ENCODE peak calls at places on chromosomes 11 and 22, in four cellular contexts. N, D, T and L are unnamed samples.

GRCh38 chr11:61777234-61778090 is 14.9 kb downstream of the TMEM258 start:
- DNase-seq in T (peak), N (no peak), D (no peak), L (no peak)

GRCh38 chr22:36395922-36396321 is 8.2 kb upstream of the MYH9 start:
- DNase-seq in N (no peak), D (no peak), T (no peak), L (no peak)

GRCh38 chr22:37529652-37530345 is 10.6 kb upstream of the CARD10 start:
- DNase-seq in T (no peak), D (no peak), N (no peak), L (no peak)

GRCh38 chr22:22960307-22960706 is 72.7 kb downstream of the IGLL5 start:
- DNase-seq in T (no peak), N (no peak), D (no peak), L (no peak)

GRCh38 chr11:77152846-77153245 is 24.8 kb downstream of the MYO7A start:
- DNase-seq in D (no peak), N (no peak), T (no peak), L (no peak)

GRCh38 chr11:110123003-110123402 is 29.8 kb downstream of the ZC3H12C start:
- DNase-seq in T (no peak), D (no peak), N (no peak), L (no peak)

GRCh38 chr11:108713076-108713790 is 48.4 kb downstream of the DDX10 start:
- DNase-seq in N (no peak), T (no peak), D (no peak), L (no peak)

GRCh38 chr11:25423436-25424184 is 908.3 kb upstream of the ANO3 start:
- DNase-seq in N (no peak), T (no peak), D (no peak), L (no peak)

GRCh38 chr11:3092603-3093141 is 35.4 kb upstream of the CARS1 start:
- DNase-seq in D (peak), N (no peak), T (no peak), L (no peak)

GRCh38 chr11:124586247-124586860 is 16.6 kb downstream of the OR8A1 start:
- DNase-seq in N (peak), T (peak), D (no peak), L (peak)

GRCh38 chr11:6667733-6668374 is 12.2 kb upstream of the DCHS1 start:
- DNase-seq in N (peak), T (no peak), D (no peak), L (no peak)

GRCh38 chr22:48782817-48783511 is 1044.7 kb downstream of the BRD1 start:
- DNase-seq in N (no peak), D (peak), T (no peak), L (no peak)

GRCh38 chr22:19986011-19986409 is 30.6 kb downstream of the ARVCF start:
- DNase-seq in N (no peak), D (no peak), T (no peak), L (no peak)

GRCh38 chr22:17305076-17305475 is 64.2 kb upstream of the CECR2 start:
- DNase-seq in T (no peak), N (no peak), D (no peak), L (no peak)

GRCh38 chr11:23554002-23554401 is 693.7 kb upstream of the CCDC179 start:
- DNase-seq in T (no peak), N (no peak), D (no peak), L (no peak)

GRCh38 chr11:8681837-8682218 is 637 bp downstream of the TRIM66 start:
- DNase-seq in N (no peak), D (no peak), T (no peak), L (no peak)

GRCh38 chr11:119155733-119156492 is 7.1 kb downstream of the ABCG4 start:
- DNase-seq in D (no peak), T (no peak), N (peak), L (no peak)

GRCh38 chr11:30552839-30553238 is 33.3 kb downstream of the MPPED2 start:
- DNase-seq in D (no peak), T (no peak), N (no peak), L (no peak)

GRCh38 chr11:99020324-99021225 is at the start of gene CNTN5:
- DNase-seq in D (no peak), N (peak), T (no peak), L (peak)

GRCh38 chr11:86934933-86935579 is 20.1 kb downstream of the FZD4 start:
- DNase-seq in T (no peak), D (no peak), N (no peak), L (no peak)

GRCh38 chr11:6385046-6385777 is 5.1 kb upstream of the SMPD1 start:
- DNase-seq in T (no peak), N (no peak), D (no peak), L (no peak)

GRCh38 chr11:71462726-71463125 is 9.7 kb downstream of the NADSYN1 start:
- DNase-seq in N (no peak), D (no peak), T (no peak), L (no peak)

GRCh38 chr22:30881361-30882180 is 87.0 kb downstream of the MORC2 start:
- DNase-seq in D (no peak), T (no peak), N (no peak), L (no peak)

GRCh38 chr22:27545071-27545470 is 256.5 kb downstream of the MN1 start:
- DNase-seq in T (no peak), D (no peak), N (no peak), L (no peak)

GRCh38 chr11:9267680-9268079 is 2.5 kb upstream of the DENND5A start:
- DNase-seq in N (no peak), D (no peak), T (no peak), L (no peak)

GRCh38 chr11:134670247-134670646 is 258.2 kb upstream of the B3GAT1 start:
- DNase-seq in T (no peak), D (peak), N (no peak), L (peak)

GRCh38 chr11:130677486-130678153 is 229.2 kb downstream of the ADAMTS15 start:
- DNase-seq in N (peak), T (no peak), D (no peak), L (no peak)

GRCh38 chr22:28051787-28052356 is 132.8 kb upstream of the PITPNB start:
- DNase-seq in T (no peak), N (peak), D (no peak), L (peak)

GRCh38 chr11:3914807-3915206 is 59.3 kb downstream of the STIM1 start:
- DNase-seq in T (no peak), D (no peak), N (no peak), L (no peak)

GRCh38 chr11:11077898-11078297 is 220.0 kb upstream of the ZBED5 start:
- DNase-seq in N (no peak), D (no peak), T (no peak), L (no peak)

GRCh38 chr11:66860449-66860831 is 3.6 kb downstream of the LRFN4 start:
- DNase-seq in T (no peak), N (no peak), D (no peak), L (no peak)

GRCh38 chr11:61091373-61092279 is 10.7 kb upstream of the CD5 start:
- DNase-seq in T (no peak), N (no peak), D (no peak), L (no peak)

GRCh38 chr11:64340671-64341335 is 799 bp downstream of the CCDC88B start:
- DNase-seq in N (no peak), D (no peak), T (peak), L (no peak)

GRCh38 chr22:38841211-38841610 is 2.6 kb downstream of the NPTXR start:
- DNase-seq in T (no peak), N (peak), D (no peak), L (no peak)

GRCh38 chr11:92346220-92346619 is 121.6 kb downstream of the FAT3 start:
- DNase-seq in D (no peak), T (no peak), N (no peak), L (no peak)

GRCh38 chr11:92342034-92342433 is 117.4 kb downstream of the FAT3 start:
- DNase-seq in N (no peak), T (no peak), D (no peak), L (no peak)

GRCh38 chr11:92342886-92343285 is 118.3 kb downstream of the FAT3 start:
- DNase-seq in T (no peak), N (no peak), D (no peak), L (no peak)

DNA sequence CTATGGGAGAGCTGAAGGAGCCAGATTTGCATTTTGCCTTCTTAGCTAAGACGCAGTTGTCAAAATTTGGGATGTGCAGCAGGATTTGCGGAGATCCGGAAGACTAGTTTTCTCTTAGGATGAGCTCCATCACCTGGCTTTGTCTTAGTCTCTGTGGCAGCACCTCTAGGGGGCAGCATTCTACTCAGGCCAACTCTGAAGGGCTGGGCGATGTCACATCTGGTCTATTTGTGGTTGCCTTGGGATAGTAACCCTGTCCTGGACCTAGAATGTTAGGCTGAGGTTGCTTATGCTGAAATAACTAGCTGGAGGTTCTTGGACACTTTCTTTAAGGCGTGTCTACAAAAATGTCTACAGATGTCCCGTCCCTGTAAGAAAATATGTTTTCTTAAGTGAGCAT is 116.2 kb downstream of the FAT3 start:
- DNase-seq in T (no peak), N (peak), D (no peak), L (no peak)
- TF ChIP-seq CTCF in T (no peak), N (peak), D (no peak), L (no peak)

GRCh38 chr11:1826552-1827094 is 8.2 kb upstream of the SYT8 start:
- DNase-seq in N (peak), D (no peak), T (no peak), L (no peak)
- TF ChIP-seq CTCF in N (peak), D (no peak), T (no peak), L (no peak)

DNA sequence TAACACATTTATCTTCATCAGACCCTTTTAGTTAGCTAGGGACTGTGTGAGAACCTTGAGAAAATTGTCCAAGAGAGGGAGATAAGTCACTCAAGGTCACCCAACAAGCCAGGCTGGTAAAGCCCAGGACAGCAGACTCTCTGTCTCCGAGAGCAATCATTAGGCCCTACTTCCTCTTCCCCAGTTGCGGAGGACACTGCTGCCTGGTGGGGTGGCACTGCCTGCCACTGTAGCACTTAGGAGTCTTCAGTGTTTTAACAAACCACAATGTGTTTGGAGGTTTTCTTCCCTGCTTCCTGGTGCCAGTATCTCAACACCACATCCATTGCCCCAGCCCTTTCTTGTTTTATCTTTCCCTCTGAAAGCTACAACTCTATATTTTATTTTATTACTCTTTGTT is 132.1 kb upstream of the LDLRAD3 start:
- DNase-seq in N (no peak), T (no peak), D (no peak), L (no peak)
- TF ChIP-seq CTCF in N (no peak), T (no peak), D (no peak), L (no peak)

GRCh38 chr22:42992886-42993479 is 22.0 kb downstream of the PACSIN2 start:
- DNase-seq in D (no peak), N (no peak), T (no peak), L (no peak)

GRCh38 chr22:42991010-42991651 is 23.8 kb downstream of the PACSIN2 start:
- DNase-seq in T (no peak), N (no peak), D (no peak), L (no peak)

GRCh38 chr22:42992092-42992491 is 22.9 kb downstream of the PACSIN2 start:
- DNase-seq in D (no peak), N (no peak), T (no peak), L (no peak)

GRCh38 chr22:42993651-42994275 is 21.2 kb downstream of the PACSIN2 start:
- DNase-seq in N (no peak), D (no peak), T (no peak), L (no peak)

DNA sequence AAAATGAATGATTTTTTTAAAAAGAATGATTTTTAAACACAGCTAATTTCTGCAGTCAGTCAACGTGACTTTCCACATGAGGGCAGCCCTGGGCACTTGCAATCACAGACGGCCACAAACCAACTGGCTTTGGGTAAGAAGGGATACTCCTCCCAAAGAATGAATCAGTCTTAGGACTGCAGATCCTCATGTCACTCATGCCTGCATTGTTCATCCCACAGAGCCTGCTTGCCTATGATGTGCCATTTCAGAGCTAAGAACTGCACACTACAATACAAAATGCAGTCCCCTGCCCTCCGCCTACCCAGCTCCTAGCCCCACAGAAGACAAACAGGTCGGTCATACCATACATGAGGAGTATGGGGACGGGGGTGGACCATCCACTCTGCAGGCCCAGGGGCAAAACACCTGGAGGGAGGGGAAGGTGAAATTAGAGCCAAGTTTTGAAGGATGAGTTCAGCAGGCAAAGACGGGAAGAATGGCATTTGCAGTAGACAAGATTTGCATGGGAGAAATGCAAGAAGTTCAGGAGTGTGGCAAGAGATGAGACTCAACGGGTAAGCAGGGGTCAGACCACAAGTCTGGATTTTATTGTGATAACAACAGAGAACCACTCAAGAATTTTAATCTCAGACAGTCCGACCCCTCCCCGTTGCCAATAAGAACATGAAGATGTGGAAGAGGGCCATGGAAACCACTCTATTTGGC is 24.7 kb downstream of the PACSIN2 start:
- DNase-seq in D (no peak), N (peak), T (no peak), L (no peak)
- TF ChIP-seq CTCF in D (no peak), N (no peak), T (no peak), L (no peak)

DNA sequence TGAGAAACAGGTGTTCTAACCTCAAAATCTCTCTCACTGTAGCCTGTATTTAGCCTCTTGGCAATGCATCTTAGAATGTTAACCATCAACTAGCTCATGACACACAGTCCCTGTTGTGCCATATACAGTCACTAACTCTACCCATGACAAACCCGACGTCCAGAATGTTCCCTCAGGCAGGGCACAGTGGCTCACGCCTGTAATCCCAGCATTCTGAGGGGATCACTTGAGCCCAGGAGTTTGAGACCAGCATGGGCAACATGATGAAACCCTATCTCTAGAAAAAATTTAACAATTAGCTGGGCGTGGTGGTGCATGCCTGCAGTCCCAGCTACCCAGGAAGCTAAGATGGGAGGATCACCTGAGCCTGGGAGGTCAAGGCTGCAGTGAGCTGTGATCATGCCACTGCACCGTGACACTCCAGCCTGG is 18.2 kb upstream of the CCDC34 start:
- DNase-seq in T (no peak), N (no peak), D (no peak), L (no peak)
- TF ChIP-seq CTCF in T (no peak), N (no peak), D (no peak), L (no peak)

GRCh38 chr11:57779275-57779674 is 17.7 kb downstream of the CTNND1 start:
- DNase-seq in N (peak), T (no peak), D (no peak), L (no peak)
- TF ChIP-seq CTCF in N (no peak), T (no peak), D (no peak), L (no peak)

GRCh38 chr11:13168281-13168680 is 109.3 kb upstream of the BMAL1 start:
- DNase-seq in D (no peak), N (peak), T (no peak), L (no peak)

GRCh38 chr11:13169709-13170108 is 107.9 kb upstream of the BMAL1 start:
- DNase-seq in T (no peak), D (no peak), N (peak), L (no peak)

DNA sequence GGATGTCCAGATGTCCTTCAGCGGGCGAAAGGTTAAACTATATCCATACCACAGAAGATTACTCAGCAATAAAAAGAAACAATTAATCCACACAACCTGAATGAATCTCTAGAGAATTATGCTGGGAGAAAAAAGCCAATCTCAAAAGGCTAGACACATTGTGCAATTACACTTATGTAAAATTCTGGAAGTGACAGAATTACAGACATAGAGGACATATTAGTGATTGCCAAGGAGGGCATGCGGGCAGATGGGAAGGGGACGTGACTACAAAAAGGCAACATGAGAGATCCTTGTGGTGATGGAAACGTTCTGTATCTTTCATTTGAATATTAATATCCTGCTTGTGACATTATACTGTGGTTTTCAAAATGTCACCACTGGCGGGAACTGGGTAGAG is 103.5 kb upstream of the BMAL1 start:
- DNase-seq in T (no peak), D (no peak), N (no peak), L (no peak)
- TF ChIP-seq CTCF in T (no peak), D (no peak), N (no peak), L (no peak)